ENCODE peak calls at places on chromosomes 3 and 15, in five cellular contexts. One of them, this sample, is unnamed. For H3K4me1, the result is how much of the 10 kb centered on the place peaks cover.

GRCh38 chr3:168956087-168956486 is 707.4 kb downstream of the MECOM start:
- DNase-seq in esophagus muscularis mucosa: no peak
- DNase-seq in fibroblast of lung: no peak
- DNase-seq in cardiac muscle cell: no peak
- DNase-seq in SK-N-SH: no peak
- DNase-seq in this sample: no peak

GRCh38 chr15:39204031-39204430 is 376.8 kb upstream of the THBS1 start:
- DNase-seq in cardiac muscle cell: peak
- DNase-seq in esophagus muscularis mucosa: no peak
- DNase-seq in fibroblast of lung: peak
- DNase-seq in SK-N-SH: no peak
- DNase-seq in this sample: no peak

GRCh38 chr3:120982608-120983320 is 74.8 kb downstream of the STXBP5L start:
- DNase-seq in cardiac muscle cell: no peak
- DNase-seq in SK-N-SH: peak
- DNase-seq in esophagus muscularis mucosa: no peak
- DNase-seq in fibroblast of lung: no peak
- DNase-seq in this sample: no peak

GRCh38 chr3:140093742-140094141 is 158.8 kb downstream of the CLSTN2 start:
- DNase-seq in fibroblast of lung: peak
- DNase-seq in cardiac muscle cell: peak
- DNase-seq in SK-N-SH: no peak
- DNase-seq in esophagus muscularis mucosa: no peak
- DNase-seq in this sample: no peak

GRCh38 chr3:195918176-195918575 is 9.8 kb upstream of the TNK2 start:
- DNase-seq in fibroblast of lung: no peak
- DNase-seq in SK-N-SH: no peak
- DNase-seq in cardiac muscle cell: no peak
- DNase-seq in esophagus muscularis mucosa: no peak
- DNase-seq in this sample: no peak

GRCh38 chr3:13655074-13655913 is 106.4 kb downstream of the FBLN2 start:
- DNase-seq in esophagus muscularis mucosa: no peak
- DNase-seq in cardiac muscle cell: peak
- DNase-seq in fibroblast of lung: peak
- DNase-seq in SK-N-SH: peak
- DNase-seq in this sample: no peak

GRCh38 chr3:72629191-72629611 is 219.0 kb downstream of the SHQ1 start:
- DNase-seq in fibroblast of lung: peak
- DNase-seq in esophagus muscularis mucosa: no peak
- DNase-seq in cardiac muscle cell: peak
- DNase-seq in SK-N-SH: no peak
- DNase-seq in this sample: no peak

GRCh38 chr3:142566096-142566495 is 12.4 kb downstream of the ATR start:
- DNase-seq in fibroblast of lung: no peak
- DNase-seq in esophagus muscularis mucosa: no peak
- DNase-seq in cardiac muscle cell: peak
- DNase-seq in SK-N-SH: no peak
- DNase-seq in this sample: no peak

GRCh38 chr3:127542441-127542952 is 48.0 kb downstream of the TPRA1 start:
- DNase-seq in esophagus muscularis mucosa: no peak
- DNase-seq in fibroblast of lung: no peak
- DNase-seq in SK-N-SH: no peak
- DNase-seq in cardiac muscle cell: no peak
- DNase-seq in this sample: no peak

GRCh38 chr15:51801391-51801835 is 28.0 kb upstream of the TMOD3 start:
- DNase-seq in esophagus muscularis mucosa: no peak
- DNase-seq in SK-N-SH: peak
- DNase-seq in cardiac muscle cell: peak
- DNase-seq in fibroblast of lung: peak
- DNase-seq in this sample: no peak

GRCh38 chr3:195905970-195906864 is 2.1 kb downstream of the TNK2 start:
- DNase-seq in esophagus muscularis mucosa: no peak
- DNase-seq in fibroblast of lung: peak
- DNase-seq in cardiac muscle cell: no peak
- DNase-seq in SK-N-SH: no peak
- DNase-seq in this sample: no peak

GRCh38 chr15:54618120-54618519 is 578.6 kb downstream of the RSL24D1 start:
- DNase-seq in SK-N-SH: no peak
- DNase-seq in cardiac muscle cell: no peak
- DNase-seq in esophagus muscularis mucosa: no peak
- DNase-seq in fibroblast of lung: no peak
- DNase-seq in this sample: no peak

GRCh38 chr3:187066228-187066995 is 72.9 kb downstream of the RPL39L start:
- DNase-seq in esophagus muscularis mucosa: peak
- DNase-seq in cardiac muscle cell: peak
- DNase-seq in SK-N-SH: peak
- DNase-seq in fibroblast of lung: peak
- DNase-seq in this sample: no peak

GRCh38 chr15:92733934-92734521 is 78.5 kb upstream of the FAM174B start:
- DNase-seq in cardiac muscle cell: peak
- DNase-seq in esophagus muscularis mucosa: no peak
- DNase-seq in SK-N-SH: peak
- DNase-seq in fibroblast of lung: peak
- DNase-seq in this sample: no peak

GRCh38 chr15:51737538-51738305 is at the start of gene LYSMD2:
- DNase-seq in cardiac muscle cell: peak
- DNase-seq in esophagus muscularis mucosa: peak
- DNase-seq in SK-N-SH: peak
- DNase-seq in fibroblast of lung: peak
- DNase-seq in this sample: peak

GRCh38 chr3:140198242-140198641 is 263.3 kb downstream of the CLSTN2 start:
- DNase-seq in esophagus muscularis mucosa: peak
- DNase-seq in fibroblast of lung: no peak
- DNase-seq in cardiac muscle cell: no peak
- DNase-seq in SK-N-SH: no peak
- DNase-seq in this sample: no peak

GRCh38 chr15:61907753-61908086 is 152.5 kb downstream of the VPS13C start:
- DNase-seq in fibroblast of lung: no peak
- DNase-seq in cardiac muscle cell: no peak
- DNase-seq in SK-N-SH: no peak
- DNase-seq in esophagus muscularis mucosa: no peak
- DNase-seq in this sample: no peak

GRCh38 chr3:124587053-124587408 is 143.2 kb upstream of the UMPS start:
- DNase-seq in cardiac muscle cell: no peak
- DNase-seq in esophagus muscularis mucosa: no peak
- DNase-seq in SK-N-SH: no peak
- DNase-seq in fibroblast of lung: peak
- DNase-seq in this sample: no peak

GRCh38 chr3:25904248-25904647 is 114.4 kb downstream of the OXSM start:
- DNase-seq in cardiac muscle cell: no peak
- DNase-seq in esophagus muscularis mucosa: no peak
- DNase-seq in fibroblast of lung: no peak
- DNase-seq in SK-N-SH: no peak
- DNase-seq in this sample: no peak

GRCh38 chr15:80953001-80953952 is 36.3 kb downstream of the MESD start:
- DNase-seq in esophagus muscularis mucosa: no peak
- DNase-seq in SK-N-SH: no peak
- DNase-seq in cardiac muscle cell: no peak
- DNase-seq in fibroblast of lung: no peak
- DNase-seq in this sample: no peak

GRCh38 chr3:94210256-94210655 is 147.4 kb downstream of the NSUN3 start:
- DNase-seq in fibroblast of lung: no peak
- DNase-seq in SK-N-SH: no peak
- DNase-seq in cardiac muscle cell: no peak
- DNase-seq in esophagus muscularis mucosa: no peak
- DNase-seq in this sample: no peak

GRCh38 chr15:92205255-92205739 is 188.4 kb upstream of the ST8SIA2 start:
- DNase-seq in SK-N-SH: no peak
- DNase-seq in fibroblast of lung: peak
- DNase-seq in cardiac muscle cell: no peak
- DNase-seq in esophagus muscularis mucosa: peak
- DNase-seq in this sample: no peak

GRCh38 chr15:82309802-82310201 is 39.5 kb downstream of the GOLGA6L10 start:
- DNase-seq in cardiac muscle cell: no peak
- DNase-seq in fibroblast of lung: no peak
- DNase-seq in SK-N-SH: no peak
- DNase-seq in esophagus muscularis mucosa: no peak
- DNase-seq in this sample: no peak

GRCh38 chr3:39090922-39091321 is 16.5 kb downstream of the GORASP1 start:
- DNase-seq in fibroblast of lung: peak
- DNase-seq in cardiac muscle cell: peak
- DNase-seq in esophagus muscularis mucosa: peak
- DNase-seq in SK-N-SH: no peak
- DNase-seq in this sample: no peak

GRCh38 chr3:148319161-148319915 is 378.4 kb upstream of the AGTR1 start:
- DNase-seq in SK-N-SH: no peak
- DNase-seq in esophagus muscularis mucosa: no peak
- DNase-seq in fibroblast of lung: peak
- DNase-seq in cardiac muscle cell: peak
- DNase-seq in this sample: no peak

GRCh38 chr3:192855434-192855833 is 62.2 kb downstream of the MB21D2 start:
- DNase-seq in cardiac muscle cell: no peak
- DNase-seq in fibroblast of lung: no peak
- DNase-seq in esophagus muscularis mucosa: no peak
- DNase-seq in SK-N-SH: no peak
- DNase-seq in this sample: no peak

GRCh38 chr3:17979248-17979647 is 236.8 kb upstream of the TBC1D5 start:
- DNase-seq in esophagus muscularis mucosa: no peak
- DNase-seq in fibroblast of lung: no peak
- DNase-seq in cardiac muscle cell: peak
- DNase-seq in SK-N-SH: no peak
- DNase-seq in this sample: no peak

GRCh38 chr15:74340139-74340538 is 27.3 kb downstream of the CYP11A1 start:
- DNase-seq in cardiac muscle cell: peak
- DNase-seq in SK-N-SH: no peak
- DNase-seq in fibroblast of lung: peak
- DNase-seq in esophagus muscularis mucosa: no peak
- DNase-seq in this sample: no peak

GRCh38 chr3:23312866-23313265 is 109.7 kb downstream of the UBE2E2 start:
- DNase-seq in cardiac muscle cell: peak
- DNase-seq in esophagus muscularis mucosa: no peak
- DNase-seq in fibroblast of lung: peak
- DNase-seq in SK-N-SH: no peak
- DNase-seq in this sample: no peak

GRCh38 chr3:30683769-30684168 is 77.4 kb downstream of the TGFBR2 start:
- DNase-seq in cardiac muscle cell: no peak
- DNase-seq in SK-N-SH: no peak
- DNase-seq in fibroblast of lung: no peak
- DNase-seq in esophagus muscularis mucosa: no peak
- DNase-seq in this sample: no peak

GRCh38 chr3:139124197-139124596 is 79.5 kb upstream of the PRR23C start:
- DNase-seq in fibroblast of lung: no peak
- DNase-seq in cardiac muscle cell: no peak
- DNase-seq in esophagus muscularis mucosa: peak
- DNase-seq in SK-N-SH: no peak
- DNase-seq in this sample: no peak

GRCh38 chr15:28103402-28103801 is 4.3 kb upstream of the OCA2 start:
- DNase-seq in cardiac muscle cell: no peak
- DNase-seq in SK-N-SH: no peak
- DNase-seq in esophagus muscularis mucosa: no peak
- DNase-seq in fibroblast of lung: no peak
- DNase-seq in this sample: no peak

GRCh38 chr3:176514297-176514696 is 683.0 kb downstream of the TBL1XR1 start:
- DNase-seq in SK-N-SH: no peak
- DNase-seq in cardiac muscle cell: peak
- DNase-seq in fibroblast of lung: peak
- DNase-seq in esophagus muscularis mucosa: no peak
- DNase-seq in this sample: no peak

GRCh38 chr3:70620956-70621355 is 308.5 kb upstream of the MDFIC2 start:
- DNase-seq in cardiac muscle cell: no peak
- DNase-seq in fibroblast of lung: no peak
- DNase-seq in esophagus muscularis mucosa: no peak
- DNase-seq in SK-N-SH: no peak
- DNase-seq in this sample: no peak

GRCh38 chr15:40340740-40341400 is at the start of gene CCDC9B:
- DNase-seq in fibroblast of lung: peak
- DNase-seq in cardiac muscle cell: peak
- DNase-seq in SK-N-SH: peak
- DNase-seq in esophagus muscularis mucosa: peak
- DNase-seq in this sample: no peak
- H3K4me1 ChIP-seq in fibroblast of lung: under half
- H3K4me1 ChIP-seq in cardiac muscle cell: under half
- H3K4me1 ChIP-seq in SK-N-SH: half or more
- H3K4me1 ChIP-seq in esophagus muscularis mucosa: half or more
- H3K4me1 ChIP-seq in this sample: under half

GRCh38 chr15:78050441-78050809 is 27.1 kb downstream of the TBC1D2B start:
- DNase-seq in cardiac muscle cell: no peak
- DNase-seq in SK-N-SH: no peak
- DNase-seq in fibroblast of lung: peak
- DNase-seq in esophagus muscularis mucosa: no peak
- DNase-seq in this sample: no peak

GRCh38 chr15:78048410-78048946 is 29.0 kb downstream of the TBC1D2B start:
- DNase-seq in fibroblast of lung: no peak
- DNase-seq in SK-N-SH: no peak
- DNase-seq in cardiac muscle cell: no peak
- DNase-seq in esophagus muscularis mucosa: no peak
- DNase-seq in this sample: no peak

GRCh38 chr15:78051622-78052405 is 25.7 kb downstream of the TBC1D2B start:
- DNase-seq in cardiac muscle cell: peak
- DNase-seq in SK-N-SH: no peak
- DNase-seq in esophagus muscularis mucosa: no peak
- DNase-seq in fibroblast of lung: peak
- DNase-seq in this sample: no peak

GRCh38 chr15:78050851-78051250 is 26.7 kb downstream of the TBC1D2B start:
- DNase-seq in cardiac muscle cell: no peak
- DNase-seq in esophagus muscularis mucosa: no peak
- DNase-seq in SK-N-SH: no peak
- DNase-seq in fibroblast of lung: peak
- DNase-seq in this sample: peak

GRCh38 chr15:78049691-78050440 is 27.6 kb downstream of the TBC1D2B start:
- DNase-seq in cardiac muscle cell: peak
- DNase-seq in SK-N-SH: no peak
- DNase-seq in fibroblast of lung: peak
- DNase-seq in esophagus muscularis mucosa: no peak
- DNase-seq in this sample: no peak
- H3K4me1 ChIP-seq in cardiac muscle cell: under half
- H3K4me1 ChIP-seq in SK-N-SH: under half
- H3K4me1 ChIP-seq in fibroblast of lung: under half
- H3K4me1 ChIP-seq in esophagus muscularis mucosa: half or more
- H3K4me1 ChIP-seq in this sample: half or more

GRCh38 chr3:158771982-158772381 is 29.9 kb upstream of the MFSD1 start:
- DNase-seq in cardiac muscle cell: no peak
- DNase-seq in esophagus muscularis mucosa: peak
- DNase-seq in fibroblast of lung: no peak
- DNase-seq in SK-N-SH: no peak
- DNase-seq in this sample: no peak

GRCh38 chr3:158769519-158770253 is 32.2 kb upstream of the MFSD1 start:
- DNase-seq in SK-N-SH: no peak
- DNase-seq in esophagus muscularis mucosa: peak
- DNase-seq in cardiac muscle cell: peak
- DNase-seq in fibroblast of lung: no peak
- DNase-seq in this sample: no peak

GRCh38 chr3:158771577-158771976 is 30.3 kb upstream of the MFSD1 start:
- DNase-seq in esophagus muscularis mucosa: peak
- DNase-seq in SK-N-SH: no peak
- DNase-seq in cardiac muscle cell: no peak
- DNase-seq in fibroblast of lung: no peak
- DNase-seq in this sample: no peak

GRCh38 chr3:158770254-158771017 is 31.4 kb upstream of the MFSD1 start:
- DNase-seq in fibroblast of lung: peak
- DNase-seq in SK-N-SH: no peak
- DNase-seq in cardiac muscle cell: peak
- DNase-seq in esophagus muscularis mucosa: peak
- DNase-seq in this sample: no peak

GRCh38 chr3:158771018-158771350 is 30.9 kb upstream of the MFSD1 start:
- DNase-seq in cardiac muscle cell: no peak
- DNase-seq in SK-N-SH: no peak
- DNase-seq in fibroblast of lung: no peak
- DNase-seq in esophagus muscularis mucosa: peak
- DNase-seq in this sample: no peak
- H3K4me1 ChIP-seq in cardiac muscle cell: under half
- H3K4me1 ChIP-seq in SK-N-SH: under half
- H3K4me1 ChIP-seq in fibroblast of lung: under half
- H3K4me1 ChIP-seq in esophagus muscularis mucosa: half or more
- H3K4me1 ChIP-seq in this sample: under half

GRCh38 chr3:53043738-53044137 is 2.1 kb downstream of the SFMBT1 start:
- DNase-seq in esophagus muscularis mucosa: no peak
- DNase-seq in cardiac muscle cell: no peak
- DNase-seq in SK-N-SH: no peak
- DNase-seq in fibroblast of lung: no peak
- DNase-seq in this sample: no peak
- H3K4me1 ChIP-seq in esophagus muscularis mucosa: under half
- H3K4me1 ChIP-seq in cardiac muscle cell: under half
- H3K4me1 ChIP-seq in SK-N-SH: under half
- H3K4me1 ChIP-seq in fibroblast of lung: under half
- H3K4me1 ChIP-seq in this sample: under half